ENCODE peak calls at places on chromosomes 12 and 14, in seven cellular contexts. K is H9; D is psoas muscle; M is left ventricle myocardium inferior; I is Karpas-422; Z is CD8-positive, alpha-beta T cell; J is IMR-90. R is an unnamed sample.
A peak's percentile ranks its signal among the peaks of the same experiment; 100 is the strongest.

GRCh38 chr12:2641209-2641608 is 153.6 kb upstream of the FKBP4 start:
- DNase-seq in Z (no peak), K (peak; percentile 82), I (peak; percentile 57), J (peak; percentile 30), D (no peak), M (no peak), R (peak; percentile 56)

GRCh38 chr12:114360485-114360884 is 45.5 kb downstream of the TBX5 start:
- DNase-seq in J (no peak), D (no peak), K (no peak), Z (no peak), M (no peak), I (no peak), R (no peak)

GRCh38 chr14:98548071-98548686 is 723.8 kb downstream of the BCL11B start:
- DNase-seq in K (no peak), M (no peak), D (no peak), J (no peak), Z (no peak), I (no peak), R (no peak)

GRCh38 chr14:66624319-66624937 is 116.5 kb downstream of the GPHN start:
- DNase-seq in K (peak; percentile 55), Z (no peak), I (peak; percentile 84), M (peak; percentile 24), D (peak; percentile 59), J (peak; percentile 69), R (peak; percentile 79)

GRCh38 chr14:103710771-103711392 is 4.4 kb downstream of the XRCC3 start:
- DNase-seq in Z (no peak), J (no peak), D (no peak), I (no peak), K (no peak), M (no peak), R (no peak)

GRCh38 chr12:71763682-71764379 is 9.2 kb downstream of the RAB21 start:
- DNase-seq in J (no peak), D (no peak), K (no peak), I (no peak), M (no peak), Z (no peak), R (no peak)

GRCh38 chr12:32272465-32272864 is 126.9 kb upstream of the FGD4 start:
- DNase-seq in I (peak; percentile 68), D (no peak), M (no peak), K (no peak), Z (no peak), J (no peak), R (no peak)

GRCh38 chr12:104533134-104533533 is 76.4 kb downstream of the CHST11 start:
- DNase-seq in K (no peak), I (no peak), D (no peak), J (no peak), Z (no peak), M (no peak), R (no peak)

GRCh38 chr12:90510948-90511347 is 444.0 kb downstream of the CCER1 start:
- DNase-seq in K (no peak), I (no peak), J (peak; percentile 76), Z (no peak), D (no peak), M (no peak), R (no peak)

GRCh38 chr14:101844219-101844618 is 82.7 kb downstream of the PPP2R5C start:
- DNase-seq in M (peak; percentile 56), Z (no peak), K (no peak), J (no peak), D (no peak), I (peak; percentile 93), R (no peak)

GRCh38 chr12:109255377-109255776 is 53.7 kb downstream of the FOXN4 start:
- DNase-seq in I (peak; percentile 63), M (no peak), K (no peak), J (peak; percentile 21), Z (no peak), D (no peak), R (peak; percentile 44)

GRCh38 chr12:123713398-123714301 is 1.5 kb downstream of the ATP6V0A2 start:
- DNase-seq in J (peak; percentile 10), Z (no peak), D (no peak), M (no peak), I (peak; percentile 45), K (no peak), R (no peak)

GRCh38 chr12:40031965-40032364 is 73.9 kb downstream of the SLC2A13 start:
- DNase-seq in D (no peak), I (no peak), J (no peak), M (no peak), K (no peak), Z (no peak), R (peak; percentile 8)

GRCh38 chr14:99516156-99517045 is 35.2 kb downstream of the CCNK start:
- DNase-seq in Z (no peak), K (peak; percentile 26), J (no peak), M (no peak), D (peak; percentile 39), I (no peak), R (no peak)

GRCh38 chr12:98895086-98895651 is 250.1 kb downstream of the APAF1 start:
- DNase-seq in I (no peak), D (peak; percentile 48), K (peak; percentile 80), M (no peak), Z (no peak), J (no peak), R (peak; percentile 75)

GRCh38 chr12:4771172-4771959 is 51.2 kb downstream of the GALNT8 start:
- DNase-seq in Z (no peak), I (no peak), J (no peak), K (no peak), M (no peak), D (no peak), R (no peak)

GRCh38 chr14:92724516-92725340 is 23.7 kb downstream of the LGMN start:
- DNase-seq in I (no peak), J (no peak), K (no peak), D (no peak), Z (no peak), M (peak; percentile 45), R (peak; percentile 30)

GRCh38 chr14:52077261-52077984 is 8.6 kb upstream of the NID2 start:
- DNase-seq in D (no peak), I (no peak), K (no peak), M (no peak), J (peak; percentile 39), Z (no peak), R (no peak)

GRCh38 chr12:56522486-56523193 is 1.0 kb downstream of the RBMS2 start:
- DNase-seq in Z (no peak), K (no peak), I (no peak), M (no peak), D (no peak), J (peak; percentile 13), R (peak; percentile 30)

GRCh38 chr12:38838211-38838850 is 67.1 kb downstream of the CPNE8 start:
- DNase-seq in D (no peak), K (no peak), J (no peak), Z (no peak), M (no peak), I (no peak), R (no peak)

GRCh38 chr14:98494582-98494981 is 777.4 kb downstream of the BCL11B start:
- DNase-seq in J (no peak), Z (no peak), M (no peak), D (no peak), I (no peak), K (no peak), R (no peak)

GRCh38 chr12:43937947-43938346 is 102.1 kb downstream of the TMEM117 start:
- DNase-seq in J (peak; percentile 25), D (no peak), K (peak; percentile 35), I (peak; percentile 52), M (no peak), Z (no peak), R (no peak)

GRCh38 chr12:18797604-18798003 is 59.7 kb downstream of the CAPZA3 start:
- DNase-seq in J (no peak), Z (no peak), K (no peak), I (no peak), D (no peak), M (no peak), R (no peak)

GRCh38 chr12:79420146-79420618 is 270.6 kb downstream of the PAWR start:
- DNase-seq in I (peak; percentile 70), K (no peak), Z (no peak), M (no peak), J (peak; percentile 95), D (no peak), R (peak; percentile 47)

GRCh38 chr12:132503611-132504204 is 13.8 kb downstream of the FBRSL1 start:
- DNase-seq in I (no peak), M (no peak), J (no peak), D (no peak), K (no peak), Z (no peak), R (no peak)

GRCh38 chr12:122799635-122800243 is 25.4 kb downstream of the CCDC62 start:
- DNase-seq in D (no peak), M (no peak), Z (no peak), J (no peak), K (no peak), I (no peak), R (peak; percentile 38)

GRCh38 chr14:36069535-36069900 is 107.0 kb downstream of the PTCSC3 start:
- DNase-seq in D (no peak), I (peak; percentile 95), K (peak; percentile 72), J (peak; percentile 17), M (no peak), Z (no peak), R (peak; percentile 71)
- H3K27ac ChIP-seq in D (no peak overlapping the region), I (peak overlapping the region; percentile 95), K (no peak overlapping the region), J (no peak overlapping the region), M (no peak overlapping the region), Z (no peak overlapping the region), R (no peak overlapping the region)

DNA sequence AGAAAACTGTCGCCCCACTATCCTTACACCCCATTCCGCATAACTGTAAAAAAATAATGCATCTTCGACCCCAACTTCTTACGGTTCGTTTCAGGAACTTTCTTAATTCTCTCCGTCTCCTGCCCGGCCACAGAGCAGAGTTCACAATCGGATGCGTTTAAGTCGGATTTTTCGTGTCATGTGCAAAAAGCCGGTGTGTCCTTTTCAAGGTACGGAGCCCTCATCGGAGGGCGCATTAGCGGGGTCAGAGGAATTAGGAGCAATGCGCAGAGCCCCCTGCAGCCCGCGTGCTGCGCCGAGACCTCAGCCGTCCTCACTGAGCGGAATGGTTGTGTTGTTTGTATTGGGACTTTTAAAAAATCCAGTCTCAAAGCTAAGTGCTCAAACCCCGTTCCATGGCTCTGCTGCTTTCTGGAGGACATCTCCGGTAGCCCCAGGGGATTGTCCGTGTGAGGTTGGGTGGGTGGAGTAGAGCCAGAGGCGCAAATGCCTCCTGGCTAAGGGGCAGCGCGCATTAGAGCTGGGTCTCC is 3.8 kb upstream of the GSC start:
- DNase-seq in J (no peak), K (peak; percentile 76), M (no peak), I (no peak), Z (no peak), D (no peak), R (peak; percentile 79)
- H3K4me1 ChIP-seq in J (no peaks in the 10 kb centered on the region), K (no peaks in the 10 kb centered on the region), M (peaks cover 31% of the 10 kb centered on the region), I (no peaks in the 10 kb centered on the region), Z (peaks cover 8% of the 10 kb centered on the region), D (peaks cover 2% of the 10 kb centered on the region), R (peaks cover 62% of the 10 kb centered on the region)

GRCh38 chr12:64088431-64089349 is 133.4 kb downstream of the KICS2 start:
- DNase-seq in M (peak; percentile 23), K (peak; percentile 71), Z (no peak), I (no peak), D (no peak), J (peak; percentile 97), R (no peak)
- H3K27ac ChIP-seq in M (peak overlapping the region; percentile 83), K (no peak overlapping the region), Z (no peak overlapping the region), I (no peak overlapping the region), D (peak overlapping the region; percentile 68), J (peak overlapping the region; percentile 95), R (no peak overlapping the region)

DNA sequence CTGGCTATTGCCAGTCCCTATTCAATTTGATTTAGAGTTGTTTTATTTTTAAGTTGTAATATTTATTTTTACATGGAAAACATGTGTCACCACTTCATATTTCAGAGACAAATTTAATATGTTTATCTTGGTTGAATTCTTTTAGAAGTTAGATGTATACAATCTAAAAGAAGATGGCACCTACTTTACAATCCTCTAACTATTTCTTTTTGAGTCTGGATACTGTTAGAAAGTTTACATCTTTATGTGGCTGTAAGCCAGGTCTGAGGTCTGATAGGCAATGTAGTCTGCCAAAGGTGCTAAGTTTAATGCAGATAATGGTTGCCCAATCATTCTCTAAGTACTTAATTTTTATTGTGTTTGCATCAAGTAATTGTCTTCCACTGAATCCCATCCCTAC is 7.2 kb upstream of the LMO3 start:
- DNase-seq in J (peak; percentile 15), I (no peak), M (no peak), K (no peak), D (no peak), Z (no peak), R (no peak)
- H3K4me1 ChIP-seq in J (no peaks in the 10 kb centered on the region), I (no peaks in the 10 kb centered on the region), M (no peaks in the 10 kb centered on the region), K (peaks cover 3% of the 10 kb centered on the region), D (no peaks in the 10 kb centered on the region), Z (no peaks in the 10 kb centered on the region), R (peaks cover 33% of the 10 kb centered on the region)

R was measured in neural progenitor cell.